ENCODE peak calls at places on chromosome 9, in nine cellular contexts. I is nephron progenitor cell, Y is RWPE2, O is KBM-7, V is EL, E is substantia nigra, C is heart left ventricle, S is myocyte, U is lower lobe of right lung. J is an unnamed sample.

GRCh38 chr9:129626944-129627297 is 958 bp downstream of the NTMT1 start:
- DNase-seq in I (no peak), Y (no peak), O (peak), V (peak), E (no peak), C (peak), S (no peak), U (no peak), J (no peak)

GRCh38 chr9:126619336-126619919 is 5.7 kb downstream of the LMX1B start:
- DNase-seq in I (no peak), Y (no peak), O (no peak), V (no peak), E (no peak), C (no peak), S (no peak), U (no peak), J (no peak)

GRCh38 chr9:135128035-135128670 is 40.7 kb downstream of the OLFM1 start:
- DNase-seq in I (peak), Y (no peak), O (no peak), V (no peak), E (no peak), C (no peak), S (no peak), U (no peak), J (peak)

GRCh38 chr9:133680976-133681657 is 45.0 kb downstream of the DBH start:
- DNase-seq in I (no peak), Y (no peak), O (no peak), V (no peak), E (no peak), C (peak), S (no peak), U (peak), J (no peak)

GRCh38 chr9:114919611-114920010 is 10.8 kb downstream of the TNFSF8 start:
- DNase-seq in I (no peak), Y (no peak), O (no peak), V (no peak), E (no peak), C (no peak), S (no peak), U (no peak), J (no peak)

GRCh38 chr9:89806371-89807100 is 201.7 kb downstream of the GADD45G start:
- DNase-seq in I (no peak), Y (no peak), O (no peak), V (no peak), E (no peak), C (no peak), S (no peak), U (no peak), J (no peak)

GRCh38 chr9:108913391-108913790 is 20.5 kb downstream of the ELP1 start:
- DNase-seq in I (no peak), Y (no peak), O (no peak), V (no peak), E (no peak), C (no peak), S (no peak), U (no peak), J (no peak)

GRCh38 chr9:104860280-104860679 is 67.7 kb downstream of the ABCA1 start:
- DNase-seq in I (no peak), Y (no peak), O (peak), V (no peak), E (no peak), C (no peak), S (no peak), U (no peak), J (no peak)

GRCh38 chr9:129904734-129905133 is 69.5 kb downstream of the USP20 start:
- DNase-seq in I (no peak), Y (no peak), O (no peak), V (no peak), E (no peak), C (no peak), S (no peak), U (no peak), J (no peak)

GRCh38 chr9:125404733-125405132 is 143.1 kb downstream of the GAPVD1 start:
- DNase-seq in I (no peak), Y (no peak), O (no peak), V (no peak), E (no peak), C (no peak), S (no peak), U (no peak), J (no peak)

GRCh38 chr9:131478421-131478868 is 24.3 kb upstream of the POMT1 start:
- DNase-seq in I (peak), Y (no peak), O (peak), V (peak), E (no peak), C (peak), S (peak), U (peak), J (peak)

GRCh38 chr9:26260238-26260637 is 582.0 kb upstream of the TUSC1 start:
- DNase-seq in I (no peak), Y (no peak), O (no peak), V (peak), E (no peak), C (no peak), S (no peak), U (no peak), J (no peak)

J was measured in SK-N-SH.